ENCODE peak calls at places on chromosomes 3 and 15, in four cellular contexts. C is hepatocyte, I is AG04450, Z is HFFc6. J is an unnamed sample.

GRCh38 chr15:90022345-90022744 is 21.2 kb downstream of the ZNF710 start:
- DNase-seq in Z (no peak), C (no peak), I (no peak), J (no peak)

GRCh38 chr3:46895761-46896160 is 18.2 kb downstream of the PTH1R start:
- DNase-seq in C (no peak), Z (no peak), I (no peak), J (no peak)

GRCh38 chr3:30289324-30289723 is 317.1 kb upstream of the TGFBR2 start:
- DNase-seq in I (no peak), C (peak; percentile 33), Z (no peak), J (no peak)

GRCh38 chr3:191455257-191455952 is 5.6 kb upstream of the PYDC2 start:
- DNase-seq in I (no peak), Z (no peak), C (no peak), J (no peak)

GRCh38 chr3:182567666-182568065 is 225.6 kb upstream of the ATP11B start:
- DNase-seq in C (peak; percentile 25), I (no peak), Z (no peak), J (peak; percentile 20)

GRCh38 chr3:135752851-135753250 is 212.7 kb upstream of the PPP2R3A start:
- DNase-seq in I (no peak), Z (no peak), C (peak; percentile 28), J (peak; percentile 29)

GRCh38 chr15:31268108-31268501 is 58.5 kb upstream of the KLF13 start:
- DNase-seq in Z (no peak), C (no peak), I (no peak), J (no peak)

GRCh38 chr3:180280601-180281000 is 243.9 kb upstream of the PEX5L start:
- DNase-seq in Z (peak; percentile 87), C (no peak), I (peak; percentile 56), J (no peak)

GRCh38 chr3:63863150-63864007 is at the start of the genes ATXN7 and THOC7:
- DNase-seq in I (no peak), C (peak; percentile 85), Z (peak; percentile 45), J (peak; percentile 73)

GRCh38 chr3:14159426-14159825 is 19.0 kb downstream of the XPC start:
- DNase-seq in I (no peak), Z (no peak), C (no peak), J (no peak)

GRCh38 chr15:40582726-40583246 is 11.3 kb upstream of the KNL1 start:
- DNase-seq in Z (no peak), I (no peak), C (no peak), J (peak; percentile 57)

GRCh38 chr3:141795311-141795710 is 32.1 kb downstream of the GRK7 start:
- DNase-seq in C (no peak), Z (no peak), I (no peak), J (no peak)

GRCh38 chr3:150073513-150073912 is 102.8 kb upstream of the PFN2 start:
- DNase-seq in C (no peak), I (no peak), Z (no peak), J (no peak)

GRCh38 chr15:65796610-65797012 is 4.5 kb upstream of the DENND4A start:
- DNase-seq in C (peak; percentile 24), Z (peak; percentile 61), I (no peak), J (no peak)

GRCh38 chr15:88539441-88539840 is 7.0 kb downstream of the DET1 start:
- DNase-seq in I (no peak), Z (no peak), C (no peak), J (no peak)

GRCh38 chr15:89023311-89023961 is 64.8 kb upstream of the ABHD2 start:
- DNase-seq in C (no peak), I (no peak), Z (peak; percentile 45), J (no peak)

GRCh38 chr15:73704869-73705645 is 20.9 kb downstream of the CD276 start:
- DNase-seq in C (peak; percentile 82), I (no peak), Z (no peak), J (peak; percentile 74)

GRCh38 chr3:127171320-127171719 is 21.6 kb upstream of the PRR23E start:
- DNase-seq in C (no peak), I (no peak), Z (no peak), J (no peak)

GRCh38 chr3:144636833-144637232 is 665.2 kb downstream of the DIPK2A start:
- DNase-seq in Z (no peak), I (no peak), C (peak; percentile 62), J (peak; percentile 45)

GRCh38 chr3:46671541-46672348 is 21.7 kb downstream of the ALS2CL start:
- DNase-seq in I (no peak), Z (no peak), C (no peak), J (no peak)

GRCh38 chr15:60757273-60757672 is 278.3 kb upstream of the ICE2 start:
- DNase-seq in C (no peak), I (no peak), Z (no peak), J (no peak)

GRCh38 chr3:40623567-40623966 is 98.8 kb downstream of the ZNF621 start:
- DNase-seq in I (no peak), Z (no peak), C (no peak), J (peak; percentile 26)

GRCh38 chr3:71208273-71209095 is 375.0 kb downstream of the FOXP1 start:
- DNase-seq in C (peak; percentile 59), I (no peak), Z (no peak), J (peak; percentile 2)

GRCh38 chr3:46102059-46102779 is 74.9 kb upstream of the XCR1 start:
- DNase-seq in Z (no peak), C (no peak), I (no peak), J (no peak)

GRCh38 chr3:69425249-69425648 is 39.4 kb upstream of the FRMD4B start:
- DNase-seq in C (peak; percentile 49), Z (peak; percentile 27), I (no peak), J (peak; percentile 50)

GRCh38 chr3:161369531-161369930 is 1.8 kb downstream of the SPTSSB start:
- DNase-seq in Z (no peak), C (no peak), I (no peak), J (no peak)

GRCh38 chr3:49899815-49900214 is 3.9 kb downstream of the MST1R start:
- DNase-seq in C (no peak), Z (no peak), I (no peak), J (no peak)

GRCh38 chr15:89778861-89779260 is 2.7 kb downstream of the MESP2 start:
- DNase-seq in C (no peak), I (no peak), Z (no peak), J (no peak)

GRCh38 chr3:149657458-149657795 is 398 bp downstream of the WWTR1 start:
- DNase-seq in I (no peak), Z (peak; percentile 28), C (peak; percentile 80), J (peak; percentile 73)

GRCh38 chr3:53645754-53646153 is 151.3 kb downstream of the CACNA1D start:
- DNase-seq in Z (no peak), I (no peak), C (no peak), J (no peak)

DNA sequence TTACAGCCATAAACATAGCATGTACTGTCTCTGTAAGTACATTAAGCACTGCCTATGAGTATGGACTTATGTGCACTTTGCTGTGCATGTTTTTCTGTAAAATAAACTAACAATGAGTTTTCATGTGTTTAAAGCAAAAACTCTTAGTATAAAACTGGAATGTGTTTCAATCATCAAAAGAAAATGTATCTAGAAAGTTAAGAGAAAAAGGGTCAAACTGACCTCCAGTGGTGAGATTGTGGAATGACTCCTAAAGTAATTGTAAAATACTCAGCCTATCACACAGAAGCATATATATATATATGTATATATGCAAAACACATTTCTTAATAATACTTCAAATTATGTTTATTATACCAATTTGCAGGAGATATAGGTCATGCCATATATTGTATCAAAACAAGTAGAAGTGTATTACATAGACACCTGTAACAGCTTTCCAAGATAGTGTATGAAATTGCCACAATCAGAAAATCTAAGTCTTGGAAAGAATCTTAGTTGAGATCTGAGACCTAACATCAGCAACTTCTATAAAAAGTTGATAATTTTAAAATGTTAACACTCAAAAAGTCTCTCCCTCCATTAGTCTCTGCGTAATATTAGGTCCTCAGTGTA is 199.6 kb downstream of the FMN1 start:
- DNase-seq in I (no peak), C (peak; percentile 30), Z (peak; percentile 63), J (no peak)
- TF ChIP-seq CTCF in I (peak; percentile 70), C (peak; percentile 69), Z (peak; percentile 87), J (no peak)

DNA sequence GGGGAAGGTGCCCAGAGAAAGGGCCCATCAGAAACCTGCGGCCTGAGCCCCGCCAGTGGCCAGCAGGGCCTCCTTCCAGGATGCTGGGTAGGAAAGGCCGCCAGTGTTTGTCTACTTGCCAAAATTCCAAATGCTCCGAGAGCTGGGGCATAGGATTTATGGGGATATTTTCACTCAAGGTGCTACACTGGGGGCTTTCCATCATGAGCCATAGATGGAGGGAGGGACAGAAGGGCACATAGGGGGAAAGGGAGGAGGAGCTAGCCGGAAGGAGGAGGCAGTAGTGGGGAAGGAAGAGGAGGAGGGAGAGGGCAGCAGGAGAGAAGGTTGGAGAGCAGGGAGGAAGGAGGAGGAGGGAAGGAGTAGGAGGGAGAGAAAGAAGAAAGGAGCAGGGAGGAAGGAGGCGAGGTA is 494.7 kb upstream of the PROK2 start:
- DNase-seq in I (no peak), Z (no peak), C (peak; percentile 36), J (no peak)
- TF ChIP-seq CTCF in I (no peak), Z (no peak), C (no peak), J (no peak)

DNA sequence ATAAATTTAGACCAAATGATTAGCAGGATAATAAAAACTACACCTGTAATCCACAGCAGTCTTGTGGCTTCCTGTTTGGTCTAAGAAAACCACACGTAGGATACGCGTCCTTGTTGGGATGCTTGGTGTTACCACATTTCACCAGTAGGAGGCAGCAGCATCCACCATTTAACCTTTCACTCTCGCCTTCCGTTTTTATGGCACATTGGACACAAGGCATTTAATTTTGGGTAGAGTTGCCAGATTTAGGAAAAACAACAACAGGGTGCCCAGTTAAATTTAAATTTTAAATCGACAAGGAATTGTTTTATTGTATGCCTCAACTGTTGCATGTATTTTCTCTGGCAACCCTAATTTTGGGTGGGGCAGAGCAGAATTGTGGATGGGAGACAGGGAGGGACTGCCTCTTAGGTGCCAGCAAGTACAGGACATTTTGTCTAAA is 6.3 kb downstream of the LRRC31 start:
- DNase-seq in I (peak; percentile 34), C (peak; percentile 77), Z (peak; percentile 55), J (peak; percentile 88)
- TF ChIP-seq CTCF in I (peak; percentile 91), C (peak; percentile 86), Z (peak; percentile 97), J (peak; percentile 96)

GRCh38 chr3:152833089-152833488 is 1.8 kb upstream of the P2RY1 start:
- DNase-seq in I (no peak), C (no peak), Z (no peak), J (no peak)

GRCh38 chr3:152834354-152835310 is at the start of gene P2RY1:
- DNase-seq in C (peak; percentile 83), I (no peak), Z (no peak), J (peak; percentile 91)

GRCh38 chr3:152832046-152832445 is 2.9 kb upstream of the P2RY1 start:
- DNase-seq in I (no peak), C (no peak), Z (no peak), J (no peak)

GRCh38 chr3:152836269-152836668 is 1.3 kb downstream of the P2RY1 start:
- DNase-seq in I (no peak), Z (no peak), C (no peak), J (no peak)

DNA sequence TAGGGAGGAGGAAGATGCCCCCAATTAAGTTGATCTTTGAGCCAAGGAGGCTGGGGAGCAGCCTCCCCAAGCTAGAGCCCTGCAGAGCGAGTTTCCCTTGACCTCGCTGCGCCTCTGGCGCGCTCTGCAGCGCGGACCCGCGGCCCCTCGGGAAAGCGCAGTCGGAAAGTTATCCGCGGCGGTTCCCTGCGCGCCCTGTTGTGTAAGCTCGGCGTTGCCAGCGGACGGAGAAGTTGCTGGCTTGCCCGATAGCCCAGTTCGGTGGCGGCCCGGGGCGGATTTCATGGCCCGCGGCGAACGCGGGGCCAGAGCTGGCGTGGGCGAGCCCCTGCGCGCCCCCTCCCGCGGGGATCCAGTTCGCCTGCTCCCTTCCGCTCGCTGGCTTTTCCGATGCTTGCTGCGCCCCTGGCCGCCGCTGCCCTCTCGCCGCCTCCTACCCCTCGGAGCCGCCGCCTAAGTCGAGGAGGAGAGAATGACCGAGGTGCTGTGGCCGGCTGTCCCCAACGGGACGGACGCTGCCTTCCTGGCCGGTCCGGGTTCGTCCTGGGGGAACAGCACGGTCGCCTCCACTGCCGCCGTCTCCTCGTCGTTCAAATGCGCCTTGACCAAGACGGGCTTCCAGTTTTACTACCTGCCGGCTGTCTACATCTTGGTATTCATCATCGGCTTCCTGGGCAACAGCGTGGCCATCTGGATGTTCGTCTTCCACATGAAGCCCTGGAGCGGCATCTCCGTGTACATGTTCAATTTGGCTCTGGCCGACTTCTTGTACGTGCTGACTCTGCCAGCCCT is 576 bp downstream of the P2RY1 start:
- DNase-seq in I (no peak), Z (no peak), C (peak; percentile 79), J (peak; percentile 81)
- TF ChIP-seq CTCF in I (no peak), Z (no peak), C (peak; percentile 47), J (peak; percentile 52)